ENCODE peak calls at places on chromosomes 16 and 17, in four cellular contexts. One of them, this sample, is unnamed.

GRCh38 chr16:71389330-71389729 is 30.8 kb downstream of the CALB2 start:
- DNase-seq in A549: no peak
- DNase-seq in stomach: no peak
- DNase-seq in testis: no peak
- DNase-seq in this sample: no peak

GRCh38 chr17:28407130-28407973 is 1.3 kb upstream of the SLC46A1 start:
- DNase-seq in A549: no peak
- DNase-seq in stomach: no peak
- DNase-seq in testis: no peak
- DNase-seq in this sample: no peak

GRCh38 chr16:13453325-13453724 is 466.6 kb upstream of the ERCC4 start:
- DNase-seq in A549: no peak
- DNase-seq in stomach: no peak
- DNase-seq in testis: no peak
- DNase-seq in this sample: no peak

GRCh38 chr17:146546-146945 is 9.2 kb downstream of the SCGB1C2 start:
- DNase-seq in A549: no peak
- DNase-seq in stomach: peak; percentile 10
- DNase-seq in testis: no peak
- DNase-seq in this sample: no peak

GRCh38 chr16:9092282-9092962 is 978 bp downstream of the HAPSTR1 start:
- DNase-seq in A549: peak; percentile 18
- DNase-seq in stomach: peak; percentile 47
- DNase-seq in testis: peak; percentile 31
- DNase-seq in this sample: no peak

GRCh38 chr16:50539822-50540710 is 8.1 kb upstream of the NKD1 start:
- DNase-seq in A549: no peak
- DNase-seq in stomach: no peak
- DNase-seq in testis: no peak
- DNase-seq in this sample: no peak

GRCh38 chr17:8662973-8663372 is 32.4 kb upstream of the MYH10 start:
- DNase-seq in A549: no peak
- DNase-seq in stomach: no peak
- DNase-seq in testis: no peak
- DNase-seq in this sample: no peak

GRCh38 chr17:11925271-11926021 is 71.8 kb downstream of the ZNF18 start:
- DNase-seq in A549: no peak
- DNase-seq in stomach: no peak
- DNase-seq in testis: no peak
- DNase-seq in this sample: no peak

GRCh38 chr17:57440522-57441269 is 184.4 kb downstream of the MSI2 start:
- DNase-seq in A549: peak; percentile 77
- DNase-seq in stomach: peak; percentile 60
- DNase-seq in testis: peak; percentile 83
- DNase-seq in this sample: peak; percentile 81

GRCh38 chr17:82924812-82925211 is 85.0 kb upstream of the ZNF750 start:
- DNase-seq in A549: no peak
- DNase-seq in stomach: no peak
- DNase-seq in testis: no peak
- DNase-seq in this sample: no peak

GRCh38 chr16:3576211-3576610 is 992 bp downstream of the NLRC3 start:
- DNase-seq in A549: no peak
- DNase-seq in stomach: no peak
- DNase-seq in testis: no peak
- DNase-seq in this sample: no peak

GRCh38 chr16:27188633-27189032 is 14.7 kb upstream of the KDM8 start:
- DNase-seq in A549: no peak
- DNase-seq in stomach: no peak
- DNase-seq in testis: no peak
- DNase-seq in this sample: no peak

GRCh38 chr17:55577011-55577586 is 65.8 kb upstream of the SMIM36 start:
- DNase-seq in A549: no peak
- DNase-seq in stomach: no peak
- DNase-seq in testis: peak; percentile 66
- DNase-seq in this sample: no peak

GRCh38 chr17:3763777-3764170 is 37.2 kb downstream of the ITGAE start:
- DNase-seq in A549: no peak
- DNase-seq in stomach: no peak
- DNase-seq in testis: no peak
- DNase-seq in this sample: no peak

GRCh38 chr16:70714526-70715112 is 28.8 kb upstream of the MTSS2 start:
- DNase-seq in A549: no peak
- DNase-seq in stomach: no peak
- DNase-seq in testis: no peak
- DNase-seq in this sample: no peak

GRCh38 chr17:42112552-42113176 is at the start of gene DHX58:
- DNase-seq in A549: peak; percentile 44
- DNase-seq in stomach: peak; percentile 81
- DNase-seq in testis: peak; percentile 90
- DNase-seq in this sample: peak; percentile 95

GRCh38 chr16:23436992-23437391 is 16.0 kb downstream of the COG7 start:
- DNase-seq in A549: no peak
- DNase-seq in stomach: no peak
- DNase-seq in testis: no peak
- DNase-seq in this sample: no peak

GRCh38 chr16:84138824-84139627 is 6.0 kb downstream of the HSDL1 start:
- DNase-seq in A549: no peak
- DNase-seq in stomach: peak; percentile 37
- DNase-seq in testis: no peak
- DNase-seq in this sample: no peak

GRCh38 chr17:9225305-9226101 is 204.2 kb downstream of the NTN1 start:
- DNase-seq in A549: no peak
- DNase-seq in stomach: no peak
- DNase-seq in testis: no peak
- DNase-seq in this sample: no peak

GRCh38 chr17:67431210-67432015 is 54.3 kb downstream of the PITPNC1 start:
- DNase-seq in A549: peak; percentile 61
- DNase-seq in stomach: no peak
- DNase-seq in testis: no peak
- DNase-seq in this sample: peak; percentile 74

GRCh38 chr17:79325707-79326106 is 251.1 kb downstream of the ENGASE start:
- DNase-seq in A549: no peak
- DNase-seq in stomach: no peak
- DNase-seq in testis: peak; percentile 38
- DNase-seq in this sample: no peak

GRCh38 chr17:14745122-14745521 is 444.2 kb downstream of the HS3ST3B1 start:
- DNase-seq in A549: no peak
- DNase-seq in stomach: no peak
- DNase-seq in testis: no peak
- DNase-seq in this sample: no peak

GRCh38 chr17:83173180-83173996 is 94.0 kb downstream of the METRNL start:
- DNase-seq in A549: no peak
- DNase-seq in stomach: no peak
- DNase-seq in testis: no peak
- DNase-seq in this sample: no peak

GRCh38 chr16:31487720-31488629 is 5.1 kb downstream of the SLC5A2 start:
- DNase-seq in A549: peak; percentile 26
- DNase-seq in stomach: peak; percentile 75
- DNase-seq in testis: peak; percentile 37
- DNase-seq in this sample: no peak

GRCh38 chr17:28763804-28764266 is 20.0 kb downstream of the TRAF4 start:
- DNase-seq in A549: peak; percentile 78
- DNase-seq in stomach: peak; percentile 85
- DNase-seq in testis: peak; percentile 93
- DNase-seq in this sample: peak; percentile 57

GRCh38 chr16:57826706-57827625 is 24.7 kb upstream of the KIFC3 start:
- DNase-seq in A549: no peak
- DNase-seq in stomach: no peak
- DNase-seq in testis: no peak
- DNase-seq in this sample: no peak
- TF ChIP-seq POLR2A in A549: no peak
- TF ChIP-seq POLR2A in stomach: no peak
- TF ChIP-seq POLR2A in testis: no peak
- TF ChIP-seq POLR2A in this sample: no peak

GRCh38 chr17:75129576-75129975 is 2.0 kb downstream of the NT5C start:
- DNase-seq in A549: no peak
- DNase-seq in stomach: no peak
- DNase-seq in testis: no peak
- DNase-seq in this sample: no peak

GRCh38 chr17:75130059-75130631 is 1.4 kb downstream of the NT5C start:
- DNase-seq in A549: no peak
- DNase-seq in stomach: no peak
- DNase-seq in testis: no peak
- DNase-seq in this sample: no peak

GRCh38 chr17:75133001-75133400 is 1.5 kb upstream of the NT5C start:
- DNase-seq in A549: no peak
- DNase-seq in stomach: no peak
- DNase-seq in testis: no peak
- DNase-seq in this sample: no peak

GRCh38 chr17:75130632-75131277 is 787 bp downstream of the NT5C start:
- DNase-seq in A549: peak; percentile 86
- DNase-seq in stomach: peak; percentile 47
- DNase-seq in testis: peak; percentile 60
- DNase-seq in this sample: no peak

GRCh38 chr17:75131278-75132017 is at the start of gene NT5C:
- DNase-seq in A549: peak; percentile 91
- DNase-seq in stomach: peak; percentile 82
- DNase-seq in testis: peak; percentile 92
- DNase-seq in this sample: peak; percentile 87
- TF ChIP-seq POLR2A in A549: peak; percentile 72
- TF ChIP-seq POLR2A in stomach: no peak
- TF ChIP-seq POLR2A in testis: no peak
- TF ChIP-seq POLR2A in this sample: peak; percentile 60

GRCh38 chr16:74304164-74304834 is 7.7 kb downstream of the PSMD7 start:
- DNase-seq in A549: peak; percentile 29
- DNase-seq in stomach: no peak
- DNase-seq in testis: no peak
- DNase-seq in this sample: no peak
- TF ChIP-seq POLR2A in A549: no peak
- TF ChIP-seq POLR2A in stomach: no peak
- TF ChIP-seq POLR2A in testis: no peak
- TF ChIP-seq POLR2A in this sample: no peak

DNA sequence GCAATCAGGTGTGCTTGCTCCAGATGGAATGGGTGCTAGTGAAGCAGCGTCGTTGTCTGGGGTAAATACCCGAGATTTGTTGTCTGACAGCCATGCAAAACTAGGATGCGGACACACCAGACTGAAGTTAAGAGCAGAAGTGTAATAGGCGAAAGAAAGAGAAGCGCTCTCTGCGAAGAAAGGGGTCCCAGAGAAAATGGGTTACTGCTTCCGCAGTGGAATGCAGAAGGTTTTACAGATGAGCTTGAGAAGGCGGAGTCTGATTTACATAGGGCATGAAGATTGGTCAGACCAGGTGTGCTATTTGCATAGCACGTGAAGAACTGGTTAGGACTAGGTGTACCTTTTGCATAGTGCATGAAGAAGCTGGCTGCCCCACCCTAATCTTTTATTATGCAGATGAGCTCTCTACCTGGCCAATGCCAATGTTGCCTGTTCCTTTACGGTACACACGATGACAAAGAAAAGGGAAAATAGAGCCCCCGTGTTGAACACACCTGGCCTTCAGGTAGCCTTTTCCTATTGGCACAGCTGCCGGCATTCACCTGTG is 32.0 kb upstream of the SNN start:
- DNase-seq in A549: no peak
- DNase-seq in stomach: peak; percentile 79
- DNase-seq in testis: no peak
- DNase-seq in this sample: no peak
- TF ChIP-seq POLR2A in A549: no peak
- TF ChIP-seq POLR2A in stomach: no peak
- TF ChIP-seq POLR2A in testis: no peak
- TF ChIP-seq POLR2A in this sample: no peak

GRCh38 chr16:20897253-20897896 is 2.8 kb downstream of the DCUN1D3 start:
- DNase-seq in A549: no peak
- DNase-seq in stomach: no peak
- DNase-seq in testis: no peak
- DNase-seq in this sample: no peak

GRCh38 chr16:20897897-20898296 is 2.3 kb downstream of the DCUN1D3 start:
- DNase-seq in A549: no peak
- DNase-seq in stomach: no peak
- DNase-seq in testis: no peak
- DNase-seq in this sample: no peak

GRCh38 chr16:20900299-20901067 is at the start of the genes DCUN1D3 and LYRM1:
- DNase-seq in A549: peak; percentile 99
- DNase-seq in stomach: peak; percentile 95
- DNase-seq in testis: peak; percentile 99
- DNase-seq in this sample: peak; percentile 80

GRCh38 chr16:20899503-20900298 is 457 bp downstream of the DCUN1D3 start:
- DNase-seq in A549: peak; percentile 36
- DNase-seq in stomach: no peak
- DNase-seq in testis: peak; percentile 40
- DNase-seq in this sample: no peak

DNA sequence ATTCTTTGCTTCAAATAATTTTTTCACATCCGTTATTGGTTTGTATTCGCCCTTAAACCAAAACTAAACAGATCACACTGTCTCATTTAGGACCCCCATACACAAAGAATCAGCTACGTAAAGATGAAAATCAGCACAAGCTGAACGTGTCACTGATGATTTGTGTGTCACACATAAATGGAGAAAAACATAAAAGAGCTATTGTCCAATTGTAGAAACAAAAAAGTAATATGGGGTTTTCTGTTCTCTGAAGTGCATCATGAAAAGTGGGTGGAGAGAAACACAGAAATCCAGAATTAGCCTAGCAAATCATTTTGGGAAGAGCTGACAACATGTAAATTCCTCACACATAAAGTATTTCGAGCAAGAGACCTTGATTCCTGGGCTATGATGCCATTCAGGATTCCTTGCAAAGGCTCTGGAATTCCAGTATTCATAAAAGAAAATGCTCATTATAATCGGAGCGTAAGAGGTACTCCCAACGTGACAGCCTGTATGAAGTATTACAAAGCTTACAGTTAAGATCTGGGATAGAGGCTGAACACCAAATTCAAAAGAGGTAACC is 1.1 kb downstream of the DCUN1D3 start:
- DNase-seq in A549: no peak
- DNase-seq in stomach: no peak
- DNase-seq in testis: no peak
- DNase-seq in this sample: no peak
- TF ChIP-seq POLR2A in A549: no peak
- TF ChIP-seq POLR2A in stomach: no peak
- TF ChIP-seq POLR2A in testis: no peak
- TF ChIP-seq POLR2A in this sample: no peak

GRCh38 chr16:85949787-85950186 is 50.8 kb downstream of the IRF8 start:
- DNase-seq in A549: no peak
- DNase-seq in stomach: no peak
- DNase-seq in testis: no peak
- DNase-seq in this sample: no peak

GRCh38 chr16:85948870-85949269 is 49.9 kb downstream of the IRF8 start:
- DNase-seq in A549: no peak
- DNase-seq in stomach: no peak
- DNase-seq in testis: no peak
- DNase-seq in this sample: no peak

GRCh38 chr16:85945424-85945751 is 46.4 kb downstream of the IRF8 start:
- DNase-seq in A549: no peak
- DNase-seq in stomach: no peak
- DNase-seq in testis: no peak
- DNase-seq in this sample: no peak

GRCh38 chr16:85946680-85947510 is 47.9 kb downstream of the IRF8 start:
- DNase-seq in A549: no peak
- DNase-seq in stomach: no peak
- DNase-seq in testis: no peak
- DNase-seq in this sample: no peak

GRCh38 chr16:85947511-85948509 is 48.8 kb downstream of the IRF8 start:
- DNase-seq in A549: no peak
- DNase-seq in stomach: peak; percentile 43
- DNase-seq in testis: no peak
- DNase-seq in this sample: no peak
- TF ChIP-seq POLR2A in A549: no peak
- TF ChIP-seq POLR2A in stomach: no peak
- TF ChIP-seq POLR2A in testis: no peak
- TF ChIP-seq POLR2A in this sample: no peak

This sample was measured in H54.